ENCODE peak calls at places on chromosomes 4 and X, in four cellular contexts. W is CD8-positive, alpha-beta memory T cell; L is stimulated activated CD4-positive, alpha-beta T cell treated with anti-CD3 and anti-CD28 coated beads, TNF-alpha, amount 100 ng/mL, for 1 hour; F is aorta. Z is an unnamed sample.

GRCh38 chrX:110915120-110915519 is 119.5 kb upstream of the CHRDL1 start:
- DNase-seq in L (no peak), W (no peak), F (no peak), Z (no peak)

GRCh38 chrX:129980043-129980442 is 2.4 kb upstream of the BCORL1 start:
- DNase-seq in W (peak; percentile 26), L (no peak), F (no peak), Z (no peak)

GRCh38 chr4:173237152-173237551 is 68.5 kb downstream of the GALNT7 start:
- DNase-seq in F (no peak), W (no peak), L (no peak), Z (no peak)

GRCh38 chr4:138889216-138889615 is 126.4 kb upstream of the NOCT start:
- DNase-seq in L (no peak), W (no peak), F (no peak), Z (no peak)

GRCh38 chrX:140701480-140701879 is 8.1 kb upstream of the LINC00632 start:
- DNase-seq in L (no peak), W (no peak), F (no peak), Z (no peak)

GRCh38 chrX:139936259-139936658 is 3.4 kb upstream of the ATP11C start:
- DNase-seq in L (no peak), W (no peak), F (no peak), Z (no peak)

GRCh38 chr4:76740866-76741662 is 156.9 kb downstream of the SOWAHB start:
- DNase-seq in F (peak; percentile 69), L (no peak), W (no peak), Z (no peak)

GRCh38 chr4:151866266-151866918 is 105.6 kb upstream of the GATB start:
- DNase-seq in L (no peak), F (no peak), W (no peak), Z (no peak)

GRCh38 chr4:15912961-15913630 is 25.4 kb downstream of the FGFBP1 start:
- DNase-seq in L (no peak), F (no peak), W (no peak), Z (no peak)

GRCh38 chrX:11364835-11365234 is 71.6 kb downstream of the AMELX start:
- DNase-seq in L (no peak), W (no peak), F (no peak), Z (no peak)

GRCh38 chr4:8473920-8474590 is 33.5 kb downstream of the TRMT44 start:
- DNase-seq in W (no peak), F (no peak), L (no peak), Z (no peak)

GRCh38 chr4:186192068-186192751 is 843 bp downstream of the CYP4V2 start:
- DNase-seq in W (no peak), F (no peak), L (no peak), Z (peak; percentile 33)

GRCh38 chrX:133440797-133441163 is 25.5 kb upstream of the GPC4 start:
- DNase-seq in F (no peak), L (no peak), W (no peak), Z (no peak)

GRCh38 chrX:76453737-76454406 is 26.4 kb downstream of the MAGEE1 start:
- DNase-seq in W (no peak), L (no peak), F (peak; percentile 40), Z (no peak)

GRCh38 chrX:72123471-72124185 is 8.1 kb downstream of the RTL5 start:
- DNase-seq in F (no peak), W (no peak), L (no peak), Z (no peak)

GRCh38 chrX:83845397-83845796 is 15.5 kb upstream of the CYLC1 start:
- DNase-seq in L (no peak), W (no peak), F (no peak), Z (peak; percentile 39)

GRCh38 chr4:66814277-66814676 is 731.0 kb downstream of the CENPC start:
- DNase-seq in F (no peak), W (no peak), L (no peak), Z (no peak)

GRCh38 chrX:41236629-41237028 is 97.3 kb upstream of the DDX3X start:
- DNase-seq in F (no peak), L (no peak), W (no peak), Z (no peak)

GRCh38 chr4:138216272-138216867 is 25.8 kb downstream of the SLC7A11 start:
- DNase-seq in F (no peak), L (no peak), W (no peak), Z (no peak)

GRCh38 chr4:76016383-76016782 is 6.9 kb downstream of the CXCL10 start:
- DNase-seq in L (no peak), F (no peak), W (no peak), Z (no peak)

GRCh38 chrX:40091691-40092421 is 5.9 kb downstream of the BCOR start:
- DNase-seq in W (no peak), F (peak; percentile 74), L (no peak), Z (no peak)

GRCh38 chr4:146510942-146511341 is 10.8 kb downstream of the SLC10A7 start:
- DNase-seq in F (no peak), W (no peak), L (no peak), Z (no peak)